ENCODE peak calls at places on chromosomes 3 and 15, in eight cellular contexts. O is GM12864, P is IMR-90, W is RWPE1, Q is gastrocnemius medialis, J is esophagus squamous epithelium, V is kidney, I is astrocyte of the spinal cord. D is an unnamed sample.

GRCh38 chr15:39327005-39327725 is 253.7 kb upstream of the THBS1 start:
- DNase-seq in P (no peak), I (no peak), J (no peak), Q (no peak), W (no peak), V (no peak), O (no peak), D (peak)

GRCh38 chr3:11606865-11607440 is 36.8 kb downstream of the VGLL4 start:
- DNase-seq in I (no peak), W (no peak), O (no peak), V (no peak), P (no peak), J (no peak), Q (no peak), D (no peak)

GRCh38 chr15:49190586-49190985 is 20.5 kb downstream of the GALK2 start:
- DNase-seq in W (no peak), V (no peak), I (no peak), Q (no peak), O (no peak), P (no peak), J (no peak), D (no peak)

GRCh38 chr3:63135362-63135761 is 142.7 kb upstream of the SYNPR start:
- DNase-seq in V (no peak), W (peak), J (no peak), P (no peak), O (no peak), I (no peak), Q (no peak), D (no peak)

GRCh38 chr3:53941945-53942344 is 50.3 kb upstream of the SELENOK start:
- DNase-seq in I (no peak), P (no peak), O (no peak), Q (no peak), J (no peak), V (no peak), W (no peak), D (no peak)

GRCh38 chr15:40097968-40098476 is 10.7 kb downstream of the BMF start:
- DNase-seq in V (no peak), P (no peak), J (no peak), Q (peak), I (no peak), W (no peak), O (no peak), D (no peak)

GRCh38 chr15:67741313-67741712 is 84.0 kb upstream of the SKOR1 start:
- DNase-seq in V (no peak), W (peak), Q (no peak), I (no peak), P (no peak), J (no peak), O (no peak), D (peak)

GRCh38 chr15:71494565-71494964 is 315.8 kb upstream of the NR2E3 start:
- DNase-seq in J (no peak), I (no peak), O (no peak), Q (no peak), V (no peak), P (no peak), W (no peak), D (no peak)

GRCh38 chr3:128794788-128795649 is 69.0 kb downstream of the RAB7A start:
- DNase-seq in Q (peak), P (peak), O (no peak), I (peak), V (no peak), W (peak), J (no peak), D (peak)

GRCh38 chr3:15682766-15683165 is 81.2 kb downstream of the BTD start:
- DNase-seq in P (peak), Q (no peak), W (no peak), V (no peak), I (no peak), O (no peak), J (no peak), D (peak)

GRCh38 chr3:127964053-127964452 is 49.0 kb downstream of the KBTBD12 start:
- DNase-seq in J (no peak), Q (no peak), W (no peak), V (no peak), I (no peak), O (no peak), P (peak), D (peak)

GRCh38 chr15:39959411-39959810 is 25.5 kb downstream of the EIF2AK4 start:
- DNase-seq in I (no peak), P (peak), W (no peak), Q (no peak), V (no peak), J (no peak), O (no peak), D (no peak)

GRCh38 chr3:129046037-129046731 is 14.4 kb upstream of the GP9 start:
- DNase-seq in O (no peak), I (no peak), P (no peak), Q (no peak), J (no peak), W (no peak), V (no peak), D (no peak)

GRCh38 chr3:141686477-141687280 is 51.4 kb upstream of the RNF7 start:
- DNase-seq in V (peak), J (no peak), O (no peak), W (peak), P (peak), Q (peak), I (peak), D (peak)

GRCh38 chr15:70762469-70763119 is 764 bp downstream of the UACA start:
- DNase-seq in Q (peak), V (peak), J (no peak), O (no peak), I (peak), W (peak), P (peak), D (peak)

GRCh38 chr3:3053974-3054373 is 56.2 kb downstream of the IL5RA start:
- DNase-seq in P (peak), O (no peak), W (no peak), I (no peak), J (no peak), V (no peak), Q (no peak), D (no peak)

GRCh38 chr3:165641569-165642310 is 195.5 kb downstream of the BCHE start:
- DNase-seq in V (no peak), I (peak), P (no peak), Q (no peak), W (no peak), J (no peak), O (no peak), D (no peak)

GRCh38 chr3:171157286-171157685 is 130.8 kb upstream of the SLC2A2 start:
- DNase-seq in P (no peak), I (no peak), Q (no peak), O (no peak), V (no peak), W (no peak), J (no peak), D (peak)

GRCh38 chr3:36763111-36763849 is 1.1 kb downstream of the DCLK3 start:
- DNase-seq in Q (no peak), V (no peak), W (no peak), I (no peak), J (no peak), O (no peak), P (no peak), D (no peak)

GRCh38 chr15:90647326-90647725 is 69.8 kb upstream of the BLM start:
- DNase-seq in Q (peak), P (no peak), O (no peak), W (no peak), V (peak), J (no peak), I (no peak), D (no peak)

GRCh38 chr15:75578206-75578947 is 738 bp downstream of the PTPN9 start:
- DNase-seq in P (no peak), W (peak), Q (no peak), O (no peak), I (no peak), V (no peak), J (no peak), D (no peak)

GRCh38 chr3:187291001-187291511 is 481 bp downstream of the MASP1 start:
- DNase-seq in V (no peak), P (peak), W (no peak), I (peak), Q (peak), O (no peak), J (no peak), D (peak)

GRCh38 chr15:99504823-99505551 is 60.8 kb upstream of the MEF2A start:
- DNase-seq in O (peak), V (no peak), P (peak), I (peak), J (no peak), Q (no peak), W (peak), D (peak)

GRCh38 chr3:29465836-29466235 is 185.0 kb downstream of the RBMS3 start:
- DNase-seq in P (peak), O (no peak), I (peak), Q (no peak), W (no peak), J (no peak), V (no peak), D (peak)

GRCh38 chr15:77967785-77968184 is 109.7 kb downstream of the TBC1D2B start:
- DNase-seq in W (no peak), O (no peak), V (no peak), Q (no peak), J (no peak), I (no peak), P (no peak), D (no peak)

GRCh38 chr15:67067930-67068542 is 2.6 kb downstream of the SMAD3 start:
- DNase-seq in P (peak), J (no peak), Q (no peak), O (no peak), V (no peak), I (peak), W (no peak), D (no peak)

GRCh38 chr3:190345878-190346277 is 23.6 kb upstream of the CLDN1 start:
- DNase-seq in J (no peak), Q (no peak), P (no peak), I (no peak), V (no peak), O (no peak), W (no peak), D (no peak)

GRCh38 chr3:180630360-180630759 is 28.4 kb downstream of the TTC14 start:
- DNase-seq in V (no peak), O (no peak), Q (no peak), I (no peak), W (no peak), P (no peak), J (no peak), D (peak)

GRCh38 chr3:180631317-180631716 is 29.4 kb downstream of the TTC14 start:
- DNase-seq in J (no peak), Q (no peak), V (no peak), P (no peak), O (no peak), I (no peak), W (no peak), D (no peak)

GRCh38 chr3:180633722-180634121 is 31.8 kb downstream of the TTC14 start:
- DNase-seq in P (no peak), Q (no peak), W (no peak), V (no peak), J (no peak), I (no peak), O (no peak), D (no peak)
- TF ChIP-seq CTCF in P (no peak), Q (no peak), W (no peak), V (no peak), J (no peak), I (no peak), O (peak), D (no peak)

GRCh38 chr15:25803036-25803435 is 60.1 kb downstream of the ATP10A start:
- DNase-seq in J (no peak), W (no peak), V (peak), P (no peak), I (no peak), O (no peak), Q (no peak), D (no peak)

GRCh38 chr15:25799906-25800700 is 63.0 kb downstream of the ATP10A start:
- DNase-seq in O (no peak), Q (no peak), J (no peak), P (no peak), I (no peak), W (no peak), V (peak), D (no peak)

GRCh38 chr15:25800761-25801515 is 62.2 kb downstream of the ATP10A start:
- DNase-seq in I (no peak), J (no peak), W (no peak), P (no peak), O (no peak), Q (no peak), V (peak), D (no peak)

GRCh38 chr15:25802285-25802830 is 60.8 kb downstream of the ATP10A start:
- DNase-seq in J (no peak), V (peak), P (no peak), O (no peak), Q (no peak), I (no peak), W (no peak), D (no peak)

DNA sequence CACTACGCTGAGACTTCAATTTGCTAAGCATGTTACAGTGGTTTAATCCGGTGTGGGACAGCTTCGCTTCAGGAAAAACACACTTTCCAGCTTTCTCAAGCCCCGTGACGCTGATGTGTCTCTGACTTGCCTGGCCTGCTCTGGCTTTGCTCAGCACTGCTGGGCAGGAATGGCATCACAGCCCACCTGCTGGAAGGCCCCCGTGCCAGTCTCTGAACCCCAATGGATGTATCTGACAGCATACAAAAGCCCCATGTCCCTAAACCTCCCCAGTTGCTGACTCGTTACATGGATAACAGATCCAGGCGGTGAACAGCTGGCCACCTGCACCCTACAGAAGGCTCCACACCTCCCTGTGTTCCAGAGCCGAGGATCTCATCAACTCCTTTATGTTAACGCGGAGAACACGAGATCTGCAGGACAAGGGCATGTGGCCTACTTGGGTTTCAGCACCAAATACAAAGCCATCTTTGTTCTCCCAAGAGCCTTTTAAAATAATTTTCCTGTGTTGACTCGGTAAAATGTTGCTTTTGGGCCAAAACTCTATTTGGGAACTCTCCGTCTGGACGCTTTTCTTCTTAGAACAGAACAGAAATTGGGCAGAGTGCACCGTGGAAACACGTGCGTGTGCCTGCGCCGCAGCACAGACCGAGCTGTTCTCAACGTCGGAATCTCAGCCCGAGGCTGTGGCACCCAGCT is 61.4 kb downstream of the ATP10A start:
- DNase-seq in J (no peak), W (no peak), P (no peak), Q (no peak), I (no peak), V (peak), O (no peak), D (no peak)
- TF ChIP-seq CTCF in J (no peak), W (no peak), P (no peak), Q (no peak), I (no peak), V (no peak), O (no peak), D (no peak)

GRCh38 chr15:46309914-46310313 is 675.1 kb downstream of the SQOR start:
- DNase-seq in V (no peak), J (no peak), P (no peak), W (no peak), O (no peak), Q (no peak), I (no peak), D (no peak)

GRCh38 chr15:46304320-46304719 is 669.5 kb downstream of the SQOR start:
- DNase-seq in V (no peak), P (no peak), I (no peak), J (no peak), W (no peak), Q (no peak), O (no peak), D (peak)
- TF ChIP-seq CTCF in V (peak), P (peak), I (peak), J (no peak), W (peak), Q (no peak), O (peak), D (peak)

DNA sequence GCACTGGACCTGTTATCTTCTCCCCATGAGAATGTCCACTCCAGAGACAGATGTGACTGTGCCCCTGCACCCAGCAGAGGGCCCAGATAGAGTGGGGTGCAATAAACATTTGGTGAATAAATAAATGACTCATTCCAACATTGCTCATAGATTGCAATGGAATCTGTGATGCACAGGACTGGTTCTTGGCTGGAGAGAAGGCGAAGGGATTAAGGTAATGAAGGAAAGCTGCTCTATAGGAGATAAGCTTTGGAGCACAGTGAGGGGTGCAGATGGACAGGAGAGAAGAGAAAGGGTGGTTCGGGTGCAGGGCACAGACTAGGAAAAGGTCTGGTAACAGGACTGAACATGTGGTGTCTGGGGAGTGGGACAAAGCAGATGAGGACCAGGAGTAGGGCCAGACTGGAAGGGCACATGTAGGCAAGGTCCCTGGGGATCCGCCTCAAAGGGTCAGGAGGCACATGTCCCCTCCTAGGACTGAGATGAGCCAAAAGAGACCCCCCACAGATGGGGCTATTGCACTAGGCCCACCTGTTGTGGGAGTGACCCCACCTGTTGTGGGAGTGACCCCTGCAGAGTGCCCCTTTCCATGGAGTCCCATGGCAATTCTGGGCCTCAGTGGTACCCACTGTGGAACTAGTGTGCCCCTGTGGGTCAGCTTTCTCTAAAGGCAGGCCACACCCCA is 17.5 kb upstream of the POC1A start:
- DNase-seq in I (peak), P (peak), J (no peak), V (no peak), O (no peak), W (peak), Q (no peak), D (peak)
- TF ChIP-seq CTCF in I (no peak), P (peak), J (no peak), V (no peak), O (no peak), W (no peak), Q (no peak), D (no peak)

GRCh38 chr3:96863129-96863740 is 48.8 kb downstream of the EPHA6 start:
- DNase-seq in J (no peak), Q (no peak), O (no peak), P (peak), V (no peak), I (peak), W (peak), D (peak)
- TF ChIP-seq CTCF in J (peak), Q (no peak), O (peak), P (peak), V (peak), I (peak), W (peak), D (peak)

DNA sequence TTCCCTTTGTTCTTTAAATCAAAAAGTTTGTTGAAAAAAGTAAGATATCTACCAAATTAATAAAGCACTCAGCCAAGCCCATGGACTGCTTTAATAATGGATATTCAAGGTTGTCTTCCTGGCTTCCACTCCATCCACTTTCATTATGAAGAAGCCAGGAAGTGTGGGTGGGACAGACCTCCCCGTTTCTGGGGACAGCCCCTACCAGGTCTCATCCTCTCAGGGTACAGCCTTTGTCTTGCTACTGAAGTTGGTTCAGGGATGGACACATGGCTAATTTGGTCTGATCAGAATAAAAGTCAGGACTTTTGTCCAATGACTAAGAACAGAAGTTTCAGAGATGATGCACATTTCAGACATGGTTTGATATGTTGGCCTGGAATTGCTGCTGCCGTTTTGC is 32.6 kb downstream of the CCNB2 start:
- DNase-seq in O (no peak), W (no peak), V (no peak), Q (no peak), J (no peak), P (no peak), I (no peak), D (no peak)
- TF ChIP-seq CTCF in O (no peak), W (no peak), V (no peak), Q (no peak), J (no peak), P (no peak), I (no peak), D (no peak)

GRCh38 chr3:72345980-72346379 is 502.3 kb downstream of the SHQ1 start:
- DNase-seq in P (no peak), Q (no peak), V (no peak), O (no peak), W (no peak), I (no peak), J (no peak), D (no peak)

GRCh38 chr3:72345237-72345878 is 502.9 kb downstream of the SHQ1 start:
- DNase-seq in I (no peak), Q (no peak), W (no peak), P (no peak), J (no peak), O (no peak), V (no peak), D (peak)

GRCh38 chr3:72346526-72346926 is 501.7 kb downstream of the SHQ1 start:
- DNase-seq in O (no peak), I (peak), V (no peak), Q (peak), J (no peak), P (peak), W (peak), D (peak)

GRCh38 chr3:72348357-72348756 is 499.9 kb downstream of the SHQ1 start:
- DNase-seq in J (no peak), W (no peak), O (no peak), I (no peak), P (no peak), Q (no peak), V (no peak), D (no peak)

DNA sequence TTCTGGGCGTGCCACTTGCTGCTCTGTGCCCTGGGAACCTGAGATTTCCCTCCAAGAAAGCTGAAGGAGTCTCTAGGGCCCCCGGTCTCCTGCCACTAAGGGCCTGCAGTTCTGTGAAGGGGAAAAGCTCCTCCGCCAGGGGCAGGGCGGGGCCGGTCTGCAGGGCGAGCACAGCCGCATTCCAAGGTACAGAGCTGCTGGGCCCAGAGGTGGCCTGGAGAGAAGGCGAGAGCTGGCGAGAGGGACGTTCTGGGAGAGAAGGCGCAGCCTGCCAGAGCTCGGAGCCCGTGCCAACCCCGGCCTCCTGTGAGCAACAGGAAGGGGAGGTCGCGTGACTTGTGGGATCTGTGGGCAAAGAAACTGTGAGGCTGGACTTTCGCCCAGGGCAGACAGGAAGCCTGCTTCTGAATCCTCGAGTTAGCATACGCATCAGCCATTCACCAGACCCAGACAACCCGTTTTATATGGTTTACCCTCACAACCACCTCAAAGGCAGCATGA is 500.4 kb downstream of the SHQ1 start:
- DNase-seq in P (no peak), V (peak), J (peak), O (peak), W (peak), I (peak), Q (peak), D (no peak)
- TF ChIP-seq CTCF in P (no peak), V (no peak), J (peak), O (no peak), W (no peak), I (peak), Q (no peak), D (no peak)

D was measured in fibroblast of mammary gland.